ENCODE peak calls at places on chromosomes 7 and 10, in five cellular contexts. E is HepG2; F is HuH-7.5; P is BJ; U is activated CD4-positive, alpha-beta memory T cell treated with anti-CD3 and anti-CD28 coated beads, Interleukin-2, amount 10 ng/mL, durations not matched to agents 7 days and 5 days. S is an unnamed sample.

GRCh38 chr7:70434376-70434775 is 697.6 kb upstream of the GALNT17 start:
- DNase-seq in E (no peak), F (no peak), P (no peak), U (no peak), S (no peak)

GRCh38 chr10:22988581-22989360 is 60.9 kb downstream of the ARMC3 start:
- DNase-seq in E (peak), F (no peak), P (no peak), U (peak), S (no peak)

GRCh38 chr7:381211-382117 is 91.5 kb downstream of the FOXL3 start:
- DNase-seq in E (no peak), F (no peak), P (no peak), U (no peak), S (no peak)

GRCh38 chr7:24762771-24763170 is 5.5 kb upstream of the GSDME start:
- DNase-seq in E (no peak), F (no peak), P (no peak), U (no peak), S (no peak)

GRCh38 chr10:48365668-48366067 is 59.2 kb downstream of the MAPK8 start:
- DNase-seq in E (no peak), F (no peak), P (no peak), U (no peak), S (no peak)

GRCh38 chr7:113880467-113881040 is 38.3 kb downstream of the PPP1R3A start:
- DNase-seq in E (no peak), F (no peak), P (no peak), U (no peak), S (no peak)

GRCh38 chr10:71255817-71256660 is 43.7 kb downstream of the UNC5B start:
- DNase-seq in E (no peak), F (no peak), P (peak), U (no peak), S (peak)

GRCh38 chr10:73857446-73857845 is 16.9 kb downstream of the CAMK2G start:
- DNase-seq in E (no peak), F (no peak), P (peak), U (peak), S (no peak)

GRCh38 chr7:118195837-118196474 is 12.0 kb downstream of the LSM8 start:
- DNase-seq in E (peak), F (no peak), P (peak), U (peak), S (no peak)

GRCh38 chr10:13792011-13792410 is 205.2 kb downstream of the PRPF18 start:
- DNase-seq in E (no peak), F (no peak), P (no peak), U (no peak), S (peak)

GRCh38 chr10:103204353-103205255 is 11.5 kb upstream of the NT5C2 start:
- DNase-seq in E (peak), F (peak), P (no peak), U (no peak), S (no peak)

GRCh38 chr7:83469076-83469475 is 179.9 kb downstream of the SEMA3E start:
- DNase-seq in E (no peak), F (no peak), P (peak), U (no peak), S (no peak)

S was measured in left ventricle myocardium superior.